ENCODE peak calls at places on chromosomes 5 and 9, in five cellular contexts. X, T, K, H and J are unnamed samples.

GRCh38 chr9:99172129-99173091 is 49.3 kb downstream of the ALG2 start:
- DNase-seq in X (no peak), K (peak), H (no peak), T (no peak), J (no peak)

GRCh38 chr9:77417570-77417969 is 230.6 kb downstream of the GNA14 start:
- DNase-seq in X (peak), K (no peak), T (no peak), H (no peak), J (no peak)

GRCh38 chr5:396715-397032 is 46.3 kb upstream of the EXOC3 start:
- DNase-seq in T (no peak), K (no peak), H (no peak), X (no peak), J (no peak)

GRCh38 chr9:91192785-91193657 is 168.7 kb downstream of the AUH start:
- DNase-seq in H (no peak), T (peak), K (peak), X (peak), J (peak)

GRCh38 chr9:5835808-5836207 is 2.9 kb upstream of the ERMP1 start:
- DNase-seq in H (no peak), X (no peak), K (no peak), T (no peak), J (no peak)

GRCh38 chr5:93884254-93884653 is 142.9 kb upstream of the POU5F2 start:
- DNase-seq in H (no peak), X (no peak), K (no peak), T (no peak), J (no peak)

GRCh38 chr9:13646500-13646899 is 367.0 kb upstream of the MPDZ start:
- DNase-seq in K (no peak), H (no peak), T (no peak), X (no peak), J (no peak)

GRCh38 chr5:175920506-175920865 is 47.6 kb downstream of the THOC3 start:
- DNase-seq in X (no peak), K (no peak), T (no peak), H (no peak), J (no peak)

GRCh38 chr9:6239048-6239461 is 23.4 kb downstream of the IL33 start:
- DNase-seq in X (no peak), T (no peak), H (no peak), K (no peak), J (no peak)

GRCh38 chr9:77820293-77820954 is 172.3 kb upstream of the GNA14 start:
- DNase-seq in X (peak), T (no peak), K (peak), H (no peak), J (no peak)

GRCh38 chr9:117021881-117022280 is 334.8 kb downstream of the TRIM32 start:
- DNase-seq in X (no peak), K (no peak), T (no peak), H (no peak), J (no peak)

GRCh38 chr5:59685131-59685530 is 208.4 kb downstream of the PDE4D start:
- DNase-seq in K (no peak), H (no peak), X (no peak), T (no peak), J (no peak)

GRCh38 chr5:78508231-78508765 is 140.3 kb downstream of the LHFPL2 start:
- DNase-seq in H (no peak), K (no peak), X (peak), T (no peak), J (no peak)

GRCh38 chr5:83488271-83488670 is 16.7 kb downstream of the VCAN start:
- DNase-seq in K (no peak), X (peak), H (no peak), T (no peak), J (no peak)

GRCh38 chr9:2127486-2127885 is 112.3 kb downstream of the SMARCA2 start:
- DNase-seq in X (peak), T (no peak), H (no peak), K (peak), J (no peak)

GRCh38 chr5:94154672-94155071 is 413.3 kb upstream of the POU5F2 start:
- DNase-seq in H (no peak), K (no peak), T (no peak), X (no peak), J (no peak)

GRCh38 chr5:113056988-113057387 is 80.4 kb downstream of the DCP2 start:
- DNase-seq in K (no peak), X (no peak), T (no peak), H (no peak), J (no peak)

GRCh38 chr5:142097681-142098080 is 10.9 kb upstream of the NDFIP1 start:
- DNase-seq in K (no peak), T (no peak), X (no peak), H (no peak), J (no peak)

GRCh38 chr5:139138109-139138508 is 60.1 kb downstream of the SIL1 start:
- DNase-seq in X (no peak), H (no peak), K (no peak), T (no peak), J (no peak)

GRCh38 chr5:119356384-119357188 is 767 bp downstream of the TNFAIP8 start:
- DNase-seq in X (no peak), T (no peak), K (no peak), H (no peak), J (no peak)

GRCh38 chr9:20394928-20395327 is 227.4 kb downstream of the MLLT3 start:
- DNase-seq in X (no peak), H (no peak), T (no peak), K (no peak), J (no peak)

GRCh38 chr9:79684059-79684458 is 112.3 kb downstream of the TLE4 start:
- DNase-seq in H (no peak), K (no peak), X (no peak), T (no peak), J (no peak)

GRCh38 chr5:94442971-94443370 is 175.4 kb downstream of the KIAA0825 start:
- DNase-seq in X (no peak), H (no peak), T (no peak), K (no peak), J (no peak)

GRCh38 chr5:100840364-100840763 is 62.7 kb downstream of the ST8SIA4 start:
- DNase-seq in X (no peak), T (no peak), K (peak), H (peak), J (no peak)

GRCh38 chr9:27545471-27545870 is 15.9 kb upstream of the MOB3B start:
- DNase-seq in X (no peak), K (no peak), H (no peak), T (no peak), J (no peak)

GRCh38 chr5:73122875-73123810 is 2.8 kb downstream of the TMEM171 start:
- DNase-seq in T (no peak), K (no peak), X (no peak), H (no peak), J (no peak)

GRCh38 chr5:111075520-111075919 is 4.0 kb downstream of the TSLP start:
- DNase-seq in T (no peak), K (no peak), X (peak), H (no peak), J (no peak)

GRCh38 chr9:114588150-114588663 is 638 bp downstream of the ATP6V1G1 start:
- DNase-seq in K (no peak), X (no peak), H (no peak), T (no peak), J (no peak)